ENCODE peak calls at places on chromosomes 11 and 22, in nine cellular contexts. Q is body of pancreas, Z is heart left ventricle, K is right atrium auricular region, T is epithelial cell of esophagus, B is OCI-LY7, J is AG09309, F is uterus, P is cardiac muscle cell. X is an unnamed sample.

GRCh38 chr22:48803993-48804810 is 1023.5 kb downstream of the BRD1 start:
- DNase-seq in Z (no peak), B (no peak), T (no peak), K (no peak), F (no peak), J (no peak), Q (no peak), P (no peak), X (no peak)

GRCh38 chr11:36376888-36377758 is 81.0 kb downstream of the PRR5L start:
- DNase-seq in Z (peak; percentile 70), T (peak; percentile 57), B (no peak), J (no peak), P (peak; percentile 43), Q (peak; percentile 44), F (peak; percentile 31), K (no peak), X (peak; percentile 56)

GRCh38 chr11:105821366-105821765 is 200.7 kb downstream of the MSANTD4 start:
- DNase-seq in B (no peak), K (no peak), P (no peak), Z (no peak), F (no peak), T (no peak), J (no peak), Q (no peak), X (peak; percentile 4)

GRCh38 chr11:84780689-84781293 is 846.4 kb downstream of the DLG2 start:
- DNase-seq in T (peak; percentile 48), K (no peak), J (no peak), P (peak; percentile 53), Z (no peak), Q (no peak), F (no peak), B (peak; percentile 31), X (no peak)

GRCh38 chr11:73380321-73380720 is 4.1 kb downstream of the RELT start:
- DNase-seq in F (no peak), Q (no peak), T (no peak), P (peak; percentile 27), B (no peak), J (no peak), Z (no peak), K (no peak), X (no peak)

GRCh38 chr11:117597083-117597482 is 199.9 kb downstream of the DSCAML1 start:
- DNase-seq in B (peak; percentile 30), F (no peak), Q (peak; percentile 5), T (peak; percentile 64), P (peak; percentile 90), K (no peak), Z (no peak), J (no peak), X (peak; percentile 51)

GRCh38 chr11:111557425-111558111 is 17.0 kb downstream of the LAYN start:
- DNase-seq in F (no peak), P (no peak), B (no peak), Z (no peak), T (peak; percentile 92), J (peak; percentile 92), K (no peak), Q (no peak), X (peak; percentile 95)

GRCh38 chr11:79043726-79044125 is 397.1 kb downstream of the TENM4 start:
- DNase-seq in T (no peak), B (no peak), F (no peak), Z (no peak), J (no peak), K (no peak), P (no peak), Q (no peak), X (no peak)

GRCh38 chr11:114165326-114166230 is 106.1 kb downstream of the ZBTB16 start:
- DNase-seq in T (no peak), B (no peak), J (no peak), K (no peak), P (no peak), F (no peak), Z (no peak), Q (no peak), X (no peak)

GRCh38 chr22:41538583-41538982 is 5.7 kb downstream of the POLR3H start:
- DNase-seq in J (no peak), K (no peak), P (no peak), B (no peak), T (no peak), Q (no peak), Z (no peak), F (no peak), X (no peak)

GRCh38 chr11:13883042-13883441 is 79.5 kb upstream of the SPON1 start:
- DNase-seq in T (no peak), F (no peak), J (no peak), K (no peak), P (peak; percentile 33), B (peak; percentile 88), Q (no peak), Z (no peak), X (no peak)

GRCh38 chr11:64314805-64315561 is 2.4 kb downstream of the TRMT112 start:
- DNase-seq in Z (no peak), K (no peak), P (no peak), B (no peak), Q (no peak), T (no peak), F (no peak), J (no peak), X (no peak)

GRCh38 chr11:64313491-64314145 is 3.7 kb downstream of the TRMT112 start:
- DNase-seq in P (no peak), J (no peak), T (no peak), K (peak; percentile 80), B (no peak), F (no peak), Z (peak; percentile 81), Q (no peak), X (no peak)

GRCh38 chr11:64312947-64313346 is 4.4 kb downstream of the TRMT112 start:
- DNase-seq in P (no peak), K (no peak), Q (no peak), T (no peak), J (no peak), F (no peak), B (no peak), Z (no peak), X (no peak)

GRCh38 chr11:64317325-64317960 is at the start of gene TRMT112:
- DNase-seq in P (peak; percentile 99), T (peak; percentile 100), K (peak; percentile 99), F (peak; percentile 95), Z (peak; percentile 98), Q (peak; percentile 99), B (peak; percentile 99), J (peak; percentile 92), X (peak; percentile 97)

GRCh38 chr11:64314146-64314804 is 3.1 kb downstream of the TRMT112 start:
- DNase-seq in F (no peak), P (no peak), T (no peak), Z (no peak), B (no peak), J (no peak), K (no peak), Q (no peak), X (peak; percentile 53)
- TF ChIP-seq CTCF in F (no peak), P (peak; percentile 19), T (peak; percentile 12), Z (no peak), B (peak; percentile 29), J (peak; percentile 31), K (no peak), Q (no peak), X (peak; percentile 23)

GRCh38 chr11:118911880-118912741 is 13.6 kb downstream of the BCL9L start:
- DNase-seq in P (peak; percentile 60), B (no peak), T (peak; percentile 100), Z (peak; percentile 87), F (peak; percentile 92), Q (peak; percentile 73), J (no peak), K (peak; percentile 94), X (peak; percentile 96)
- H3K4me3 ChIP-seq in P (no peak overlapping the region), B (no peak overlapping the region), T (peak overlapping the region; percentile 47), Z (peak overlapping the region; percentile 50), F (peak overlapping the region; percentile 32), Q (no peak overlapping the region), J (peak overlapping the region; percentile 15), K (peak overlapping the region; percentile 43), X (peak overlapping the region; percentile 45)

GRCh38 chr22:24090581-24090980 is 79.5 kb downstream of the CABIN1 start:
- DNase-seq in P (no peak), J (no peak), B (no peak), Z (no peak), T (no peak), Q (no peak), K (no peak), F (no peak), X (no peak)

GRCh38 chr22:24086310-24086709 is 75.2 kb downstream of the CABIN1 start:
- DNase-seq in K (no peak), F (peak; percentile 7), J (no peak), Q (no peak), Z (no peak), P (no peak), T (no peak), B (no peak), X (no peak)

GRCh38 chr22:24089951-24090350 is 78.8 kb downstream of the CABIN1 start:
- DNase-seq in B (no peak), K (no peak), T (no peak), F (no peak), P (no peak), Q (no peak), Z (no peak), J (no peak), X (no peak)

GRCh38 chr22:24087071-24087795 is 76.1 kb downstream of the CABIN1 start:
- DNase-seq in K (no peak), Z (no peak), P (no peak), T (no peak), J (no peak), B (no peak), Q (no peak), F (peak; percentile 10), X (no peak)

GRCh38 chr22:24088796-24089195 is 77.7 kb downstream of the CABIN1 start:
- DNase-seq in K (no peak), Z (no peak), J (peak; percentile 4), P (no peak), Q (no peak), T (no peak), F (no peak), B (no peak), X (peak; percentile 39)
- TF ChIP-seq CTCF in K (no peak), Z (no peak), J (peak; percentile 21), P (no peak), Q (no peak), T (no peak), F (no peak), B (no peak), X (no peak)

GRCh38 chr22:19691007-19691720 is 23.1 kb upstream of the SEPTIN5 start:
- DNase-seq in Z (no peak), F (no peak), K (no peak), Q (no peak), B (no peak), T (no peak), P (no peak), J (no peak), X (no peak)

GRCh38 chr22:19687561-19688300 is 26.6 kb upstream of the SEPTIN5 start:
- DNase-seq in Z (no peak), J (no peak), Q (no peak), P (no peak), K (no peak), T (peak; percentile 88), B (no peak), F (no peak), X (no peak)

GRCh38 chr22:19686946-19687345 is 27.4 kb upstream of the SEPTIN5 start:
- DNase-seq in Z (no peak), F (no peak), Q (no peak), P (no peak), J (no peak), T (no peak), K (no peak), B (no peak), X (no peak)

GRCh38 chr22:19689408-19689807 is 24.9 kb upstream of the SEPTIN5 start:
- DNase-seq in J (no peak), T (no peak), F (no peak), Z (no peak), P (no peak), K (no peak), Q (no peak), B (no peak), X (no peak)

GRCh38 chr22:19688301-19689290 is 25.7 kb upstream of the SEPTIN5 start:
- DNase-seq in P (no peak), J (no peak), F (no peak), K (no peak), B (no peak), T (no peak), Z (no peak), Q (no peak), X (no peak)
- H3K4me3 ChIP-seq in P (no peak overlapping the region), J (no peak overlapping the region), F (no peak overlapping the region), K (no peak overlapping the region), B (no peak overlapping the region), T (no peak overlapping the region), Z (no peak overlapping the region), Q (no peak overlapping the region), X (no peak overlapping the region)